ENCODE peak calls at places on chromosome 1, in ten cellular contexts. H is OCI-LY7; D is effector memory CD4-positive, alpha-beta T cell; W is Karpas-422; Q is K562; F is GM23338; Z is astrocyte; J is heart left ventricle; Y is PC-3; I is cardiac muscle cell. B is an unnamed sample.

GRCh38 chr1:93346472-93346991 is 825 bp downstream of the DR1 start:
- DNase-seq in J (peak; percentile 7), Z (peak; percentile 21), Q (peak; percentile 29), H (peak; percentile 56), W (peak; percentile 52), Y (peak; percentile 24), F (peak; percentile 36), D (peak; percentile 35), I (peak; percentile 26), B (no peak)

GRCh38 chr1:56576880-56577858 is 2.2 kb downstream of the PLPP3 start:
- DNase-seq in I (peak; percentile 56), H (peak; percentile 57), Z (no peak), J (no peak), Y (peak; percentile 58), F (peak; percentile 81), D (no peak), W (peak; percentile 60), Q (no peak), B (no peak)

GRCh38 chr1:14403961-14404645 is 194.4 kb upstream of the KAZN start:
- DNase-seq in D (no peak), Z (no peak), W (no peak), Q (no peak), J (no peak), I (no peak), Y (no peak), F (peak; percentile 67), H (no peak), B (no peak)

GRCh38 chr1:30693366-30693765 is 30.0 kb downstream of the MATN1 start:
- DNase-seq in J (no peak), D (no peak), H (no peak), Q (no peak), F (no peak), Y (no peak), I (no peak), Z (no peak), W (no peak), B (no peak)

GRCh38 chr1:244347942-244348341 is 103.8 kb downstream of the ADSS2 start:
- DNase-seq in Q (no peak), W (no peak), D (no peak), F (no peak), Y (peak; percentile 87), J (no peak), Z (no peak), H (no peak), I (no peak), B (no peak)

GRCh38 chr1:234240680-234241079 is 132.6 kb upstream of the COA6 start:
- DNase-seq in I (no peak), F (no peak), Y (no peak), J (no peak), D (no peak), Q (no peak), W (no peak), H (no peak), Z (no peak), B (no peak)

GRCh38 chr1:14300991-14301703 is 297.3 kb upstream of the KAZN start:
- DNase-seq in D (no peak), W (no peak), Z (no peak), I (no peak), Q (no peak), H (no peak), Y (no peak), F (no peak), J (no peak), B (no peak)

GRCh38 chr1:54405894-54406293 is 300 bp downstream of the SSBP3 start:
- DNase-seq in Y (peak; percentile 17), H (no peak), F (peak; percentile 54), Q (no peak), Z (no peak), D (no peak), J (no peak), W (no peak), I (peak; percentile 63), B (no peak)

GRCh38 chr1:29465755-29466154 is 229.4 kb downstream of the PTPRU start:
- DNase-seq in J (no peak), W (peak; percentile 53), Z (peak; percentile 6), Y (peak; percentile 46), F (peak; percentile 49), H (peak; percentile 10), D (no peak), Q (peak; percentile 34), I (peak; percentile 77), B (no peak)

GRCh38 chr1:235067396-235068154 is 61.1 kb downstream of the TOMM20 start:
- DNase-seq in H (no peak), J (peak; percentile 72), Z (peak; percentile 100), W (no peak), I (peak; percentile 21), D (no peak), Y (peak; percentile 98), Q (no peak), F (no peak), B (peak; percentile 70)

GRCh38 chr1:15994590-15995351 is 9.3 kb upstream of the SRARP start:
- DNase-seq in H (peak; percentile 49), J (no peak), Q (peak; percentile 65), I (peak; percentile 60), W (peak; percentile 52), Z (peak; percentile 25), Y (peak; percentile 68), F (peak; percentile 61), D (no peak), B (no peak)

GRCh38 chr1:65399003-65399402 is 21.5 kb upstream of the LEPR start:
- DNase-seq in J (no peak), Z (no peak), F (no peak), D (no peak), W (no peak), Q (no peak), I (no peak), Y (no peak), H (no peak), B (no peak)

GRCh38 chr1:40974945-40975344 is 4.6 kb upstream of the CTPS1 start:
- DNase-seq in J (no peak), Z (no peak), Y (no peak), D (no peak), Q (peak; percentile 52), F (no peak), H (no peak), I (no peak), W (peak; percentile 33), B (no peak)

GRCh38 chr1:208081972-208082371 is 162.2 kb downstream of the PLXNA2 start:
- DNase-seq in F (peak; percentile 52), J (no peak), I (no peak), H (no peak), Q (peak; percentile 28), D (no peak), Y (no peak), W (no peak), Z (no peak), B (no peak)

GRCh38 chr1:42639116-42639515 is 19.1 kb upstream of the PPIH start:
- DNase-seq in Z (peak; percentile 36), W (no peak), Y (no peak), H (no peak), F (no peak), I (no peak), D (no peak), Q (no peak), J (no peak), B (no peak)

GRCh38 chr1:57058652-57059501 is 93.1 kb upstream of the C8B start:
- DNase-seq in J (no peak), I (no peak), H (no peak), Z (no peak), D (no peak), W (no peak), F (no peak), Y (no peak), Q (no peak), B (no peak)

GRCh38 chr1:203835476-203835875 is 25.9 kb upstream of the SNRPE start:
- DNase-seq in J (no peak), I (no peak), Q (no peak), H (no peak), Z (no peak), W (peak; percentile 39), F (no peak), Y (no peak), D (no peak), B (no peak)
- H3K36me3 ChIP-seq in J (peaks cover 93% of the 10 kb centered on the region), I (peaks cover 77% of the 10 kb centered on the region), Q (peaks cover 93% of the 10 kb centered on the region), H (peaks cover 100% of the 10 kb centered on the region), Z (peaks cover 61% of the 10 kb centered on the region), W (peaks cover 52% of the 10 kb centered on the region), F (peaks cover 78% of the 10 kb centered on the region), Y (peaks cover 70% of the 10 kb centered on the region), D (peaks cover 81% of the 10 kb centered on the region), B (peaks cover 56% of the 10 kb centered on the region)

DNA sequence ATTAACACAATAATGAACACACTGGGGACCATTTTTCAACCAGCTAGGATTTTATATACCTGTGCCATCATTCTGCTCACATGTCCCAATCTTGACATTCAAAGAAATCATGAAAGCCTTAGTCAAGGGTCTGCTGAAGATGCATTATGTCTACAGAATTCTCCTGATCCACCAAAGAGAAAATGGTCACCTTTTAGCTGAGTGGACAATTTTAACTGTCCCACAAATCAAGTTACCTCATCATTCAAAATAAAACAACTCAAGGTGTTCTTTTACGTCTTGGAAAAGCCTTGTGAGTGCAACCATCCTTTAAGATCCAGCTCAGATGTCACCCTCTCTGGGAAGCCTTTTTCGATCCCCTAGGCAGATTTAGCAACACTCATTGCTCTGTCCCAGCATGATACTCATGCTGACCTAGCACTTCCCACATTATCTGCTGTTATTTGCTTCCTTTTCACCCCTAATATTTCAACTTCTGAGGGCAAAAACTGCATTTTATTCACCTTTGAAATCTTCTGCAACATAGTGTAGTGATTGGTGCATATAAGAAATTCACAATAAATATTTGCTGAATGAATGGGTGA is 80.1 kb downstream of the LMO4 start:
- DNase-seq in F (no peak), J (no peak), H (no peak), I (no peak), D (no peak), Q (no peak), Y (no peak), Z (no peak), W (no peak), B (no peak)
- H3K4me3 ChIP-seq in F (no peak overlapping the region), J (no peak overlapping the region), H (no peak overlapping the region), I (no peak overlapping the region), D (no peak overlapping the region), Q (no peak overlapping the region), Y (no peak overlapping the region), Z (no peak overlapping the region), W (no peak overlapping the region), B (no peak overlapping the region)

DNA sequence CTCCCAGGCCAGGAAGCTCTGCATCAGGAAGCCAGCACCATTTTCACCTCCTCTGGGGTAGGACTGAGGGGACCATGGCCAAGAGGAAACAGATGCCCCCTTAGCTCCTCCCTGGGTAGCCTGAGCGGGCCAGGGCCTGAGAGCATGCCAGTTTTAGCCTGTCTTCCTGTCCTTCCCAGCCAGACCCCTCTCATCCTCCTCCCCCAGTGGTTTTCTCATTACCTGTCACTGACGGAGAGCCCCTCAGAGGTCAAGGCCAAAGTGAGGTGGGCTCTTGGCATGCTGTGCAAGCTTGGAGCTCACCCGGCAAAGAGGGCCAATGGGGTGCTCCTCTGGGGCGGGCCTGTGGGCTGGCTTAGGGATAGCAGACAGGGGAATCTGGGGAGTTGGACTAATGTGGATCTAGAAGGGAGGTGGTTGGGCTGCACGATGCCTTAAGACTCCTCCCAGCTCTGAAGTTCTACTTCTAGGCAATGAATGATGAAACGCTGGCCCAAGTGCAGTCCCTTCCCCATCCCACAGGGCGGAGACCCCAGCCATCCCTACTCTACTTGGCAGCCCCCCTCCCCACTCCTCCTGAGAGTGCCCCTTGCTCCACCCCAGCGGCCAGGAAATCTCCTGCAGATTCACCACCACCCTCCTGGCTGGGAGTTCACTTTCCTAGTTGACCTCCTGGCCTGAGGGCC is 9.5 kb upstream of the LMNA start:
- DNase-seq in W (no peak), I (no peak), Y (no peak), H (no peak), J (no peak), D (no peak), Z (no peak), Q (peak; percentile 48), F (peak; percentile 90), B (no peak)
- H3K4me1 ChIP-seq in W (peaks cover 35% of the 10 kb centered on the region), I (peaks cover 45% of the 10 kb centered on the region), Y (peaks cover 72% of the 10 kb centered on the region), H (peaks cover 11% of the 10 kb centered on the region), J (peaks cover 69% of the 10 kb centered on the region), D (peaks cover 46% of the 10 kb centered on the region), Z (peaks cover 54% of the 10 kb centered on the region), Q (peaks cover 33% of the 10 kb centered on the region), F (peaks cover 36% of the 10 kb centered on the region), B (peaks cover 65% of the 10 kb centered on the region)

GRCh38 chr1:206445116-206445515 is 25.2 kb upstream of the IKBKE start:
- DNase-seq in I (no peak), W (no peak), Y (no peak), H (no peak), D (no peak), F (no peak), J (peak; percentile 51), Q (no peak), Z (peak; percentile 52), B (peak; percentile 13)
- H3K36me3 ChIP-seq in I (peaks cover 17% of the 10 kb centered on the region), W (peaks cover 16% of the 10 kb centered on the region), Y (peaks cover 9% of the 10 kb centered on the region), H (peaks cover 14% of the 10 kb centered on the region), D (peaks cover 11% of the 10 kb centered on the region), F (peaks cover 4% of the 10 kb centered on the region), J (peaks cover 24% of the 10 kb centered on the region), Q (peaks cover 14% of the 10 kb centered on the region), Z (peaks cover 7% of the 10 kb centered on the region), B (peaks cover 21% of the 10 kb centered on the region)

B was measured in thoracic aorta.